ENCODE peak calls at places on chromosomes 5 and 9, in nine cellular contexts. Y is tibial nerve, V is adrenal gland, J is upper lobe of left lung, I is IMR-90, G is breast epithelium, E is ovary, A is HCT116, U is Peyer's patch. W is an unnamed sample.
A peak's percentile ranks its signal among the peaks of the same experiment; 100 is the strongest.

GRCh38 chr5:177601577-177602457 is 1.9 kb downstream of the B4GALT7 start:
- DNase-seq in J (no peak), A (no peak), E (no peak), Y (no peak), G (no peak), U (no peak), V (peak; percentile 53), I (no peak), W (no peak)

GRCh38 chr5:147259837-147260236 is 25.0 kb downstream of the STK32A start:
- DNase-seq in J (no peak), G (no peak), A (no peak), U (no peak), E (no peak), V (no peak), I (no peak), Y (no peak), W (no peak)

GRCh38 chr5:68245325-68245724 is 29.8 kb downstream of the PIK3R1 start:
- DNase-seq in U (no peak), E (no peak), V (no peak), I (peak; percentile 43), A (no peak), J (no peak), G (no peak), Y (no peak), W (no peak)

GRCh38 chr9:100091650-100092049 is 7.2 kb downstream of the ERP44 start:
- DNase-seq in E (no peak), I (no peak), J (no peak), A (no peak), V (no peak), G (no peak), Y (no peak), U (no peak), W (no peak)

GRCh38 chr9:77957652-77958051 is 74.0 kb downstream of the GNAQ start:
- DNase-seq in I (no peak), V (no peak), U (no peak), E (no peak), J (no peak), A (no peak), G (no peak), Y (no peak), W (no peak)

GRCh38 chr5:157575096-157575872 is at the start of gene ADAM19:
- DNase-seq in J (peak; percentile 91), U (peak; percentile 54), V (peak; percentile 46), G (no peak), Y (peak; percentile 29), E (peak; percentile 66), I (peak; percentile 53), A (no peak), W (no peak)

GRCh38 chr9:113720495-113720894 is 155.6 kb upstream of the ZNF618 start:
- DNase-seq in U (no peak), Y (no peak), A (no peak), E (no peak), G (no peak), I (no peak), V (no peak), J (no peak), W (no peak)

GRCh38 chr5:115795700-115796099 is 20.8 kb downstream of the CDO1 start:
- DNase-seq in U (no peak), A (no peak), Y (no peak), I (no peak), V (no peak), J (no peak), G (no peak), E (no peak), W (no peak)

GRCh38 chr5:73815631-73816030 is 189.6 kb downstream of the ARHGEF28 start:
- DNase-seq in V (no peak), G (no peak), A (no peak), E (no peak), Y (no peak), U (no peak), J (no peak), I (peak; percentile 67), W (no peak)

GRCh38 chr5:73816656-73817420 is 190.8 kb downstream of the ARHGEF28 start:
- DNase-seq in A (no peak), U (no peak), I (peak; percentile 92), J (no peak), V (no peak), Y (no peak), G (no peak), E (no peak), W (no peak)

GRCh38 chr5:73814234-73814846 is 188.3 kb downstream of the ARHGEF28 start:
- DNase-seq in I (no peak), E (no peak), A (no peak), V (no peak), J (no peak), Y (no peak), G (no peak), U (no peak), W (no peak)

GRCh38 chr5:73812457-73812856 is 186.5 kb downstream of the ARHGEF28 start:
- DNase-seq in V (no peak), U (no peak), G (no peak), A (no peak), Y (no peak), I (no peak), J (no peak), E (no peak), W (no peak)

DNA sequence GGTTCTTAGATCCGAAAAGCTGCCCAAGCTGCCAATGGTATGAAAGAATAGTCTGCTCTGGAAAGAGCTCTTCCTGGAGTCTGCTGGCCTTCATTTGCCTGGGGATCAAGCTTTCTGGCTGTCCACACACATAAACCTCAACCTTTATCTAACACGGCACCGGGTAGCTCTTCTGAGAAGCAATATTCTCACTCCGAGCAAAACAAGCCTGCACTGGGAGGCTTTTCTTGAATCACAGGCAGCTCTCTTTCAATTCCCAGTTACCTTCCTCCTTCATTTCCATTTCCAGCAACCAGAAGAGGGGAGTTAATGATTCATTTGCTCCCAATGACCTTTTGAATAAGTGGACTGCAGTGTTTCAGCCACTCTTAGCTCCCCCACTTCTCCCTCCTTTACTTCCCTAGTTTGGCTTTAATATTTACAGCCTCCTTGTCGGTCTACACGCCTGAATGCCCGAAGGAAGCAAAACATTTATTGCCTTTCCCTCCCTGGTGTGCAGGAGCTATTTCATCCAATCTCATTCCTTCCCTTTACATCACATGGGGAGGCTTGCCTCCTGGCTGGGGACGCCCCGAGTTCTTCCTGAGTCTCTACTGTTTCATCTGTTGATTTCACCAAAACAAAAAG is 187.1 kb downstream of the ARHGEF28 start:
- DNase-seq in E (no peak), A (no peak), U (no peak), Y (no peak), V (no peak), I (no peak), G (peak; percentile 69), J (no peak), W (no peak)
- TF ChIP-seq POLR2A in E (no peak), A (no peak), U (no peak), Y (no peak), V (no peak), I (no peak), G (no peak), J (no peak), W (no peak)

GRCh38 chr5:33338336-33339110 is 102.2 kb upstream of the TARS1 start:
- DNase-seq in Y (no peak), V (no peak), U (no peak), E (no peak), A (no peak), J (no peak), G (no peak), I (no peak), W (no peak)

GRCh38 chr5:33337621-33337960 is 103.2 kb upstream of the TARS1 start:
- DNase-seq in J (no peak), A (no peak), U (no peak), I (no peak), V (no peak), Y (no peak), E (no peak), G (no peak), W (no peak)

GRCh38 chr5:33341316-33341715 is 99.4 kb upstream of the TARS1 start:
- DNase-seq in A (no peak), E (no peak), G (no peak), J (no peak), U (no peak), Y (no peak), I (no peak), V (no peak), W (no peak)

GRCh38 chr5:33339413-33339812 is 101.4 kb upstream of the TARS1 start:
- DNase-seq in I (no peak), A (no peak), J (no peak), U (no peak), V (no peak), E (no peak), G (no peak), Y (no peak), W (no peak)

DNA sequence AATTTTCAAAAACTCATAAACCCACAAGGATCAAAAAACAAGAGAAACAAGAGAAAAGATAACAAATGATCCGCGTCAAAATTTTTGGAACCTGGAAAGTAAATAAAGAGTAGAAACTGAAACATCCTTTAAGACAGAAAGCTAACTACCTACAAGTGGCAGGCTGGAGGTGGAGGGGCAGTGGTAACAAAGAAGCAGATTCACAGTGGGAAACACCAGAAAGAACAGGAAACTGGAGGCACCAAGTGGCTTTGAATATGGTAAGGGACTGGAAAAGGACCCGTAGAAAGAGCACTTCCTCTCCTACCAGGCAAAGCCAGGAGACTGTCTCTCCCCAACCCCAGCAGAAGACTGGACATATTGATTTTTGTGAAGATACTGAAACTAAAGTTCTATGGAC is 100.6 kb upstream of the TARS1 start:
- DNase-seq in G (no peak), U (no peak), E (no peak), Y (no peak), A (no peak), J (no peak), V (no peak), I (no peak), W (no peak)
- H3K4me3 ChIP-seq in G (no peak overlapping the region), U (no peak overlapping the region), E (no peak overlapping the region), Y (no peak overlapping the region), A (no peak overlapping the region), J (no peak overlapping the region), V (no peak overlapping the region), I (no peak overlapping the region), W (no peak overlapping the region)

GRCh38 chr5:21806271-21806670 is 1046.9 kb downstream of the CDH12 start:
- DNase-seq in J (no peak), I (no peak), U (no peak), Y (no peak), E (no peak), V (no peak), A (no peak), G (no peak), W (no peak)

GRCh38 chr5:21807953-21808352 is 1045.2 kb downstream of the CDH12 start:
- DNase-seq in E (no peak), V (no peak), J (no peak), Y (no peak), A (no peak), U (no peak), I (peak; percentile 19), G (no peak), W (no peak)

GRCh38 chr5:21806943-21807342 is 1046.2 kb downstream of the CDH12 start:
- DNase-seq in G (no peak), A (no peak), E (no peak), Y (peak; percentile 8), V (no peak), U (no peak), J (no peak), I (peak; percentile 87), W (no peak)

DNA sequence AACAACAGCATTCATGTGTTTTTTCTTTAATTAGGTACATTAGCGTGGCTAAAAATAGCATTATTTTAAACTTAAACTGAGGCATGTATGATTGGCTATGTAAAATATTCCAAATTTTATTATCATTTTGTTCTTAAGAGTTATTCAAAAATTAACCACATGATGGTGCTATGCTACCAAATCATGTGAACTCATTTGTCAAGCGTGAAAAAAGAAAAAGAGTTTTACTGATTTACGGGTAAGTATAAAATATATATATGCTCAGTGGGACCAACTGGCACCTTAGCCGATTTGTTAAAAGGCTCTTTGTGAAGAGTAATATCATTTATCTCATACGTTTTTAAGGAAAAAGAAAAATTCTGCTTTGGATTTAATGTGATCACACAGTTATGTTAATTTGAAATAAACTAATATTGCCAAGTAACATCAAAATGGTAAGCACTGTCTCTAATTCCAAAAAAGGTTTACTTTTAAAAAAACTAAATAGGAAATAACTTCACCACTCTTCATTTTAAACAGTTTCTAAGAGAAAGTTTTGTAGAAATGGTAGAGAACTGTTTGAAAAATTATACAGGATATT is 1042.3 kb downstream of the CDH12 start:
- DNase-seq in J (no peak), V (no peak), A (no peak), U (no peak), E (no peak), G (no peak), Y (no peak), I (peak; percentile 39), W (no peak)
- TF ChIP-seq CTCF in J (no peak), V (peak; percentile 39), A (no peak), U (peak; percentile 12), E (no peak), G (no peak), Y (peak; percentile 21), I (peak; percentile 57), W (peak; percentile 14)

GRCh38 chr5:160469156-160470144 is 47.8 kb downstream of the PTTG1 start:
- DNase-seq in U (no peak), E (no peak), V (no peak), I (no peak), A (no peak), Y (no peak), J (peak; percentile 10), G (no peak), W (no peak)

GRCh38 chr5:160466121-160466520 is 44.5 kb downstream of the PTTG1 start:
- DNase-seq in U (no peak), A (no peak), V (no peak), E (no peak), J (no peak), I (no peak), G (no peak), Y (no peak), W (no peak)

GRCh38 chr5:160466889-160467554 is 45.4 kb downstream of the PTTG1 start:
- DNase-seq in V (no peak), A (no peak), I (no peak), J (no peak), Y (no peak), G (no peak), E (no peak), U (no peak), W (no peak)

GRCh38 chr5:160468576-160468975 is 46.9 kb downstream of the PTTG1 start:
- DNase-seq in E (no peak), U (no peak), I (no peak), V (no peak), Y (no peak), J (no peak), A (no peak), G (no peak), W (no peak)

DNA sequence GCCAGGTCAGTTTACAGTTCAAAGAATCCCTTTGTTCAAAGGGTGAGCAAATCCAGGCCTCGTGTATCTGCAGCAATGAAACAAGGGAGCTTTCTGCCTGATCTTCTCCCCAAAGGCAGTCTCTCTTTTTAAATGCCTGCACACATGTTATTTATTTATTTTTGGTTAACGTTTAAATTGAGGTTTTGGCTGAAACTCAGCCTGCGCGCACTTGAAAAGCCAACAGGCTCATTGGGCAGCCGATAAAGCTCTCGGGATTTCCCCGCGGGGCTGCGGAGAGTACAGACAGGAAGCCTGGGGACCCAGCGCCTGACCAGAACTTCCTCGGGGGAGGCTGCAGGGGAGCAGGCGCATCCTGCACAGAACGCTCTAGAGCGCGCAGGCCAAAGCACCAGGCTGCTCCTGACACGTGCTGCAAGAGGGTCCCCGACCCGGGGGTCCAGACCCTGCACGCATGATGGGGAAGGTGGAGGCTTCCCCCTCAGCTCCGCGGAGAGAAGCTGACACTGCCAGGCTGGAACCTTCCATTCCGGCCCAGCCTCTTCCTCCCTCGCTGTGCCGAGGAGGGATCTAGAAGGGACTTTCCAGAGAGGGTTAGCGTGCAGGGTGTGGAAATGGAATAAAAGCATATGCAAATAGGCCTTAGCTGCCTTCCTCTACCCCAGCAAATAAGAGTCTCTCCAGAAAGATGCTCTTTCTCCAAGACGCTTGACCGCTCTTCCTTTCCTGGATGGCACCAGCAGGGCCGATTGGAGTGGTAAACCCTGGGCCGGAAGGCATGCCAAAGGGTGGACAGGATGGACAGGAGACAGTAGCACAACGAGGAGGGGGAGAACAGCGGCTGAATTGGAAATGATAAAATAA is 46.1 kb downstream of the PTTG1 start:
- DNase-seq in V (peak; percentile 36), Y (peak; percentile 44), A (no peak), G (no peak), I (peak; percentile 87), J (peak; percentile 66), E (peak; percentile 9), U (peak; percentile 82), W (peak; percentile 41)
- TF ChIP-seq POLR2A in V (no peak), Y (no peak), A (no peak), G (no peak), I (no peak), J (no peak), E (no peak), U (no peak), W (peak; percentile 24)

W was measured in esophagus squamous epithelium.